ENCODE peak calls at places on chromosomes 11 and 22, in six cellular contexts. X is choroid plexus epithelial cell, J is anterior cingulate cortex, E is lung microvascular endothelial cell, V is WTC11, D is GM04503. Z is an unnamed sample.

GRCh38 chr11:35165416-35166368 is 26.7 kb downstream of the CD44 start:
- DNase-seq in X (peak), J (no peak), E (peak), V (no peak), D (peak), Z (no peak)

GRCh38 chr22:21451545-21452520 is 15.4 kb upstream of the TMEM191C start:
- DNase-seq in X (no peak), J (no peak), E (no peak), V (no peak), D (no peak), Z (no peak)

GRCh38 chr11:43833657-43834073 is 47.0 kb upstream of the ALKBH3 start:
- DNase-seq in X (peak), J (no peak), E (peak), V (no peak), D (peak), Z (no peak)

GRCh38 chr22:41968601-41969000 is 642 bp upstream of the SEPTIN3 start:
- DNase-seq in X (no peak), J (no peak), E (peak), V (no peak), D (no peak), Z (no peak)

GRCh38 chr11:112087212-112087611 is 539 bp downstream of the SDHD start:
- DNase-seq in X (peak), J (no peak), E (no peak), V (no peak), D (no peak), Z (peak)

GRCh38 chr11:22670803-22671202 is 4.4 kb downstream of the GAS2 start:
- DNase-seq in X (peak), J (no peak), E (peak), V (no peak), D (no peak), Z (no peak)

GRCh38 chr22:25546751-25547150 is 17.7 kb upstream of the GRK3 start:
- DNase-seq in X (no peak), J (no peak), E (no peak), V (no peak), D (no peak), Z (no peak)

GRCh38 chr11:121881806-121882205 is 234.2 kb downstream of the BLID start:
- DNase-seq in X (peak), J (no peak), E (no peak), V (no peak), D (peak), Z (no peak)

GRCh38 chr11:61725632-61726280 is 26.7 kb upstream of the MYRF start:
- DNase-seq in X (peak), J (no peak), E (peak), V (no peak), D (no peak), Z (no peak)

GRCh38 chr11:63610604-63611394 is 3.4 kb downstream of the PLAAT3 start:
- DNase-seq in X (peak), J (no peak), E (no peak), V (peak), D (no peak), Z (no peak)

GRCh38 chr11:68447015-68447801 is 13.3 kb upstream of the PPP6R3 start:
- DNase-seq in X (peak), J (peak), E (peak), V (peak), D (no peak), Z (peak)

GRCh38 chr22:32142600-32142999 is 16.5 kb downstream of the C22orf42 start:
- DNase-seq in X (no peak), J (no peak), E (peak), V (no peak), D (no peak), Z (no peak)

GRCh38 chr11:134862796-134863195 is 450.8 kb upstream of the B3GAT1 start:
- DNase-seq in X (no peak), J (no peak), E (no peak), V (no peak), D (no peak), Z (no peak)

GRCh38 chr22:42114721-42115120 is 15.9 kb downstream of the CYP2D6 start:
- DNase-seq in X (peak), J (no peak), E (peak), V (peak), D (no peak), Z (no peak)

GRCh38 chr11:134252539-134253188 is 488 bp downstream of the THYN1 start:
- DNase-seq in X (peak), J (no peak), E (peak), V (peak), D (peak), Z (no peak)

GRCh38 chr11:27183672-27184457 is 143.2 kb downstream of the BBOX1 start:
- DNase-seq in X (peak), J (no peak), E (peak), V (peak), D (no peak), Z (peak)

GRCh38 chr11:100928426-100928825 is 201.2 kb downstream of the PGR start:
- DNase-seq in X (no peak), J (no peak), E (no peak), V (no peak), D (no peak), Z (no peak)

GRCh38 chr11:46075168-46075567 is 46.1 kb downstream of the PHF21A start:
- DNase-seq in X (peak), J (no peak), E (peak), V (no peak), D (no peak), Z (no peak)

GRCh38 chr22:43289551-43289963 is 53.6 kb downstream of the SCUBE1 start:
- DNase-seq in X (peak), J (no peak), E (peak), V (no peak), D (no peak), Z (no peak)